ENCODE peak calls at places on chromosomes 5 and 9, in four cellular contexts. One of them, this sample, is unnamed.

GRCh38 chr9:33445389-33445881 is 2.0 kb downstream of the AQP3 start:
- DNase-seq in GM23338: no peak
- DNase-seq in lower lobe of right lung: peak; percentile 81
- DNase-seq in neural progenitor cell: no peak
- DNase-seq in this sample: no peak

GRCh38 chr5:39475055-39475454 is 50.3 kb upstream of the DAB2 start:
- DNase-seq in lower lobe of right lung: no peak
- DNase-seq in neural progenitor cell: no peak
- DNase-seq in GM23338: no peak
- DNase-seq in this sample: no peak

GRCh38 chr5:9174446-9174845 is 371.4 kb downstream of the SEMA5A start:
- DNase-seq in GM23338: no peak
- DNase-seq in neural progenitor cell: no peak
- DNase-seq in lower lobe of right lung: no peak
- DNase-seq in this sample: no peak

GRCh38 chr9:69965416-69966145 is 78.1 kb upstream of the MAMDC2 start:
- DNase-seq in lower lobe of right lung: no peak
- DNase-seq in neural progenitor cell: no peak
- DNase-seq in GM23338: no peak
- DNase-seq in this sample: peak; percentile 37

GRCh38 chr5:145939532-145940065 is 3.2 kb downstream of the SH3RF2 start:
- DNase-seq in neural progenitor cell: no peak
- DNase-seq in GM23338: no peak
- DNase-seq in lower lobe of right lung: no peak
- DNase-seq in this sample: no peak

GRCh38 chr9:20980713-20981481 is 50.5 kb downstream of the HACD4 start:
- DNase-seq in lower lobe of right lung: no peak
- DNase-seq in GM23338: no peak
- DNase-seq in neural progenitor cell: no peak
- DNase-seq in this sample: peak; percentile 10

GRCh38 chr9:3963266-3964019 is 336.4 kb downstream of the GLIS3 start:
- DNase-seq in neural progenitor cell: no peak
- DNase-seq in lower lobe of right lung: no peak
- DNase-seq in GM23338: no peak
- DNase-seq in this sample: peak; percentile 58

GRCh38 chr5:178416919-178417318 is 173.3 kb downstream of the COL23A1 start:
- DNase-seq in neural progenitor cell: no peak
- DNase-seq in lower lobe of right lung: no peak
- DNase-seq in GM23338: no peak
- DNase-seq in this sample: peak; percentile 92

GRCh38 chr5:3056901-3057300 is 305.4 kb upstream of the IRX2 start:
- DNase-seq in GM23338: no peak
- DNase-seq in lower lobe of right lung: no peak
- DNase-seq in neural progenitor cell: no peak
- DNase-seq in this sample: no peak

GRCh38 chr5:147426928-147427327 is 82.9 kb downstream of the DPYSL3 start:
- DNase-seq in lower lobe of right lung: no peak
- DNase-seq in neural progenitor cell: no peak
- DNase-seq in GM23338: no peak
- DNase-seq in this sample: no peak

GRCh38 chr5:28523887-28524637 is 1485.7 kb upstream of the CDH9 start:
- DNase-seq in GM23338: peak; percentile 11
- DNase-seq in neural progenitor cell: no peak
- DNase-seq in lower lobe of right lung: no peak
- DNase-seq in this sample: peak; percentile 27

GRCh38 chr9:125889524-125890473 is 142.6 kb downstream of the PBX3 start:
- DNase-seq in lower lobe of right lung: peak; percentile 53
- DNase-seq in GM23338: peak; percentile 77
- DNase-seq in neural progenitor cell: peak; percentile 80
- DNase-seq in this sample: peak; percentile 88

GRCh38 chr5:75824323-75824722 is 107.1 kb upstream of the POC5 start:
- DNase-seq in GM23338: no peak
- DNase-seq in neural progenitor cell: no peak
- DNase-seq in lower lobe of right lung: no peak
- DNase-seq in this sample: no peak

GRCh38 chr9:25513509-25514033 is 164.7 kb downstream of the TUSC1 start:
- DNase-seq in neural progenitor cell: no peak
- DNase-seq in GM23338: no peak
- DNase-seq in lower lobe of right lung: no peak
- DNase-seq in this sample: no peak

GRCh38 chr5:3348576-3349535 is 246.8 kb upstream of the IRX1 start:
- DNase-seq in neural progenitor cell: no peak
- DNase-seq in GM23338: no peak
- DNase-seq in lower lobe of right lung: no peak
- DNase-seq in this sample: no peak

DNA sequence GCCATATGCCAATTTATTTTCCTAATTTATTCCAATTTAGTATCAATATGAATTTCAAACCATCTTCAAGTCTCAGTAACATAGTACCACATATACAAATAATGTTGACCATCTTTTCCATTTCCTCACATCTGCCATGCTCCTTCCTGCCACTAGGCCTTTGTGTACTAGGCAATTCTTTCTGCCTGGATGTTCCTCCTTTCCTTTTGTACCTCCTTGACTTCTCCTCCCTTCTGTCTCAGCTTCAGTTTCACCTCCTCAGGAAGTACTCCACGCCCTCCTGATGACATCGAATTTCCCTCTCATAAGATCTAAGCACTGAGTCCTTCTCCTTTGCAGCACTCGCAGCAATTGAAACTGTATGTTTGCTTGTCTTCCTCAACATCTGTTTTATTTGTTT is 53.9 kb downstream of the MEF2C start:
- DNase-seq in GM23338: peak; percentile 21
- DNase-seq in lower lobe of right lung: no peak
- DNase-seq in neural progenitor cell: no peak
- DNase-seq in this sample: no peak
- TF ChIP-seq CTCF in GM23338: peak; percentile 19
- TF ChIP-seq CTCF in lower lobe of right lung: peak; percentile 41
- TF ChIP-seq CTCF in neural progenitor cell: peak; percentile 37
- TF ChIP-seq CTCF in this sample: peak; percentile 38

DNA sequence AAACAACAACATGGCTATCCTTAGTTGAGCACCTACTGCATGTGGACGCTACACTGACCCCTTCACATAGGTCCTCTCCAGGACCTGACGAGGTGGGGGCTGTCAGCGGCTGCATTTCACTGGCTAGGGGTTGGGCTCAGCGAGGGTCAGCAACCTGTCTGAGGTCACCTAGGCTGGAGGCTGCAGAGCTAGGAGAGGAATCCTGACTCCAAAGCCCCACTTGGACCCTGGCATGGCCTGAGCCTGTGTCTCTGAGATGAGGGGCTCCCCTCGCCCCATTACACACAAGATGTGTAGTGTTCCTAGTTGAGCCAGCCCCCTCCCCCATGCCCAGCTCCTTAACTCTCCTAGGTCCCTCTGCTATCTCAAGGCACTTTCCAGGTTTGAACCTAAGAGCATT is 15.6 kb downstream of the CXXC5 start:
- DNase-seq in GM23338: no peak
- DNase-seq in neural progenitor cell: no peak
- DNase-seq in lower lobe of right lung: no peak
- DNase-seq in this sample: no peak
- H3K4me1 ChIP-seq in GM23338: peaks cover 40% of the 10 kb centered on the region
- H3K4me1 ChIP-seq in neural progenitor cell: peaks cover 37% of the 10 kb centered on the region
- H3K4me1 ChIP-seq in lower lobe of right lung: peaks cover 96% of the 10 kb centered on the region
- H3K4me1 ChIP-seq in this sample: peaks cover 94% of the 10 kb centered on the region

GRCh38 chr9:94638335-94639044 is 828 bp downstream of the FBP1 start:
- DNase-seq in GM23338: no peak
- DNase-seq in neural progenitor cell: no peak
- DNase-seq in lower lobe of right lung: no peak
- DNase-seq in this sample: no peak
- H3K4me3 ChIP-seq in GM23338: peak overlapping the region; percentile 72
- H3K4me3 ChIP-seq in neural progenitor cell: peak overlapping the region; percentile 52
- H3K4me3 ChIP-seq in lower lobe of right lung: peak overlapping the region; percentile 82
- H3K4me3 ChIP-seq in this sample: peak overlapping the region; percentile 74

GRCh38 chr5:26700759-26701384 is 337.5 kb downstream of the CDH9 start:
- DNase-seq in GM23338: peak; percentile 75
- DNase-seq in neural progenitor cell: peak; percentile 63
- DNase-seq in lower lobe of right lung: no peak
- DNase-seq in this sample: no peak
- TF ChIP-seq CTCF in GM23338: peak; percentile 84
- TF ChIP-seq CTCF in neural progenitor cell: peak; percentile 89
- TF ChIP-seq CTCF in lower lobe of right lung: peak; percentile 29
- TF ChIP-seq CTCF in this sample: peak; percentile 4

DNA sequence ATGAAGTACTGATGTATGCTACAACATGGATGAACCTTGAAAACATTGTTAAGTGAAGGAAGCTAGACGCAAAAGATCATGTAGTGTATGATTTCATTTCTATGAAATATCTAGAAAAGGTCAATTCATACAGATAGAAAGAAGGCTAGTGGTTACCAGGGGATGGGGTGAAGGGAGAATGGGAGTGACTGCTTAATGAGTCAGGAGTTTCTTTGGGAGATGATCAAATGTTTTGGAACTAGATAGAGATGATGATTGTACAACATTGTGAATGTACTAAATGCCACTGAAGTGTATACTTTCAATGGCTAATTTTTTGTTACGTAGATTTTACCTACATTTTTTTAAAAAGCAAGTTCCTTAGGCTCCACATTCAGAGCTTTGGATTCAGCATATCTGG is 14.9 kb upstream of the DELE1 start:
- DNase-seq in GM23338: no peak
- DNase-seq in lower lobe of right lung: no peak
- DNase-seq in neural progenitor cell: no peak
- DNase-seq in this sample: no peak
- H3K4me1 ChIP-seq in GM23338: peaks cover 8% of the 10 kb centered on the region
- H3K4me1 ChIP-seq in lower lobe of right lung: peaks cover 3% of the 10 kb centered on the region
- H3K4me1 ChIP-seq in neural progenitor cell: peaks cover 7% of the 10 kb centered on the region
- H3K4me1 ChIP-seq in this sample: peaks cover 7% of the 10 kb centered on the region

GRCh38 chr9:12861035-12861434 is 86.2 kb downstream of the LURAP1L start:
- DNase-seq in lower lobe of right lung: no peak
- DNase-seq in neural progenitor cell: no peak
- DNase-seq in GM23338: no peak
- DNase-seq in this sample: no peak
- H3K4me3 ChIP-seq in lower lobe of right lung: no peak overlapping the region
- H3K4me3 ChIP-seq in neural progenitor cell: no peak overlapping the region
- H3K4me3 ChIP-seq in GM23338: no peak overlapping the region
- H3K4me3 ChIP-seq in this sample: no peak overlapping the region

This sample was measured in osteoblast.